ENCODE peak calls at places on chromosome 10, in seven cellular contexts. T is GM10248; F is CD4-positive, alpha-beta T cell; V is astrocyte of the spinal cord; P is brain microvascular endothelial cell; Z is left ventricle myocardium inferior; X is HFFc6. B is an unnamed sample.

GRCh38 chr10:4069491-4069890 is 284.5 kb upstream of the KLF6 start:
- DNase-seq in T (no peak), F (no peak), V (peak; percentile 38), P (peak; percentile 75), Z (no peak), X (peak; percentile 51), B (no peak)

GRCh38 chr10:130719447-130719752 is 583.2 kb downstream of the GLRX3 start:
- DNase-seq in T (no peak), F (no peak), V (no peak), P (no peak), Z (no peak), X (no peak), B (no peak)

GRCh38 chr10:99905971-99906370 is 103.8 kb downstream of the DNMBP start:
- DNase-seq in T (no peak), F (no peak), V (no peak), P (no peak), Z (no peak), X (no peak), B (no peak)

GRCh38 chr10:104707602-104708160 is 66.6 kb downstream of the SORCS3 start:
- DNase-seq in T (no peak), F (no peak), V (no peak), P (no peak), Z (no peak), X (no peak), B (no peak)

GRCh38 chr10:68202965-68203358 is 29.0 kb downstream of the ATOH7 start:
- DNase-seq in T (no peak), F (no peak), V (peak; percentile 18), P (peak; percentile 59), Z (no peak), X (peak; percentile 75), B (no peak)

GRCh38 chr10:118594392-118595063 is 920 bp downstream of the PRLHR start:
- DNase-seq in T (peak; percentile 39), F (peak; percentile 19), V (peak; percentile 22), P (peak; percentile 14), Z (no peak), X (no peak), B (no peak)

GRCh38 chr10:32256613-32257437 is 90.1 kb downstream of the EPC1 start:
- DNase-seq in T (peak; percentile 79), F (peak; percentile 57), V (peak; percentile 40), P (peak; percentile 28), Z (peak; percentile 64), X (peak; percentile 18), B (no peak)

GRCh38 chr10:32979041-32979440 is 21.0 kb upstream of the ITGB1 start:
- DNase-seq in T (no peak), F (no peak), V (no peak), P (no peak), Z (no peak), X (no peak), B (no peak)

GRCh38 chr10:24207781-24208611 is 942 bp upstream of the KIAA1217 start:
- DNase-seq in T (no peak), F (no peak), V (peak; percentile 42), P (no peak), Z (peak; percentile 35), X (no peak), B (no peak)

GRCh38 chr10:43892062-43892765 is 243.5 kb upstream of the ZNF32 start:
- DNase-seq in T (no peak), F (no peak), V (no peak), P (peak; percentile 62), Z (no peak), X (peak; percentile 41), B (no peak)

GRCh38 chr10:17802966-17803365 is 6.2 kb upstream of the MRC1 start:
- DNase-seq in T (no peak), F (no peak), V (peak; percentile 18), P (peak; percentile 57), Z (no peak), X (no peak), B (no peak)

GRCh38 chr10:75655791-75656451 is 224.5 kb downstream of the LRMDA start:
- DNase-seq in T (no peak), F (no peak), V (peak; percentile 72), P (peak; percentile 5), Z (no peak), X (no peak), B (no peak)

GRCh38 chr10:13078912-13079775 is 20.8 kb upstream of the OPTN start:
- DNase-seq in T (no peak), F (no peak), V (no peak), P (no peak), Z (no peak), X (no peak), B (no peak)

GRCh38 chr10:3785251-3785848 is 341 bp upstream of the KLF6 start:
- DNase-seq in T (peak; percentile 100), F (peak; percentile 99), V (peak; percentile 99), P (peak; percentile 98), Z (peak; percentile 99), X (peak; percentile 97), B (peak; percentile 98)

GRCh38 chr10:4215485-4215884 is 430.5 kb upstream of the KLF6 start:
- DNase-seq in T (no peak), F (no peak), V (no peak), P (no peak), Z (no peak), X (no peak), B (no peak)

GRCh38 chr10:10126231-10126630 is 891.4 kb upstream of the CELF2 start:
- DNase-seq in T (no peak), F (no peak), V (no peak), P (no peak), Z (no peak), X (no peak), B (no peak)

GRCh38 chr10:123573236-123574147 is 92.7 kb upstream of the GPR26 start:
- DNase-seq in T (peak; percentile 66), F (peak; percentile 19), V (no peak), P (peak; percentile 6), Z (peak; percentile 21), X (peak; percentile 45), B (no peak)

GRCh38 chr10:9188022-9188810 is 1133.7 kb downstream of the GATA3 start:
- DNase-seq in T (no peak), F (no peak), V (no peak), P (no peak), Z (no peak), X (peak; percentile 71), B (no peak)

GRCh38 chr10:89147256-89147655 is 59.9 kb downstream of the CH25H start:
- DNase-seq in T (no peak), F (no peak), V (peak; percentile 86), P (peak; percentile 13), Z (no peak), X (peak; percentile 83), B (no peak)

GRCh38 chr10:33334839-33335549 is 527 bp upstream of the NRP1 start:
- DNase-seq in T (peak; percentile 26), F (no peak), V (peak; percentile 94), P (peak; percentile 84), Z (peak; percentile 83), X (peak; percentile 79), B (peak; percentile 92)

GRCh38 chr10:75922435-75922834 is 491.0 kb downstream of the LRMDA start:
- DNase-seq in T (no peak), F (no peak), V (no peak), P (no peak), Z (no peak), X (no peak), B (no peak)

GRCh38 chr10:61078542-61078941 is 134.6 kb upstream of the RHOBTB1 start:
- DNase-seq in T (no peak), F (no peak), V (no peak), P (no peak), Z (no peak), X (no peak), B (no peak)

GRCh38 chr10:13206546-13207443 is 27.4 kb downstream of the UCMA start:
- DNase-seq in T (no peak), F (no peak), V (peak; percentile 55), P (peak; percentile 26), Z (no peak), X (peak; percentile 29), B (no peak)

GRCh38 chr10:73911553-73912004 is 647 bp downstream of the PLAU start:
- DNase-seq in T (no peak), F (no peak), V (no peak), P (no peak), Z (no peak), X (no peak), B (no peak)
- TF ChIP-seq CTCF in T (no peak), F (no peak), V (no peak), P (peak; percentile 11), Z (no peak), X (no peak), B (no peak)

DNA sequence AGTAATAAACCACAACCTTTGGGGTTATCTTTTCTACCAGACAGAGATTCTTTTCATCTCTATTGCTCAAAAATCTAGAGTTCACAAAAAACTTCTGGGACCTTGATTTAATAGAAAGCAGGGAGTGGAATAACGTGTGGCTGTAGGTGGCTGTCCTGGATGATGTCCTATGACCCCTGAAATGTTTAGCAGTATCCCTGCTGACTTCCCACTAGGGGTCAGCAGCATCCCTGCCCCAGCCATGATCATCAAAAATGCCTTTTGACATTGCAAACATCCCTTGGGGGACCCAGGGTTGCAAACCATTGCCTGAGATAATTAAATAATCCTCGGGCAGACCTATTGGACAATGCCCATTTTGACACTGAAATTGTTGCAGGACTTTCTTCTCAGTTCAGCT is 177.1 kb downstream of the USP6NL start:
- DNase-seq in T (peak; percentile 66), F (no peak), V (no peak), P (no peak), Z (no peak), X (no peak), B (no peak)
- TF ChIP-seq CTCF in T (peak; percentile 49), F (no peak), V (peak; percentile 19), P (peak; percentile 50), Z (no peak), X (peak; percentile 48), B (peak; percentile 48)

DNA sequence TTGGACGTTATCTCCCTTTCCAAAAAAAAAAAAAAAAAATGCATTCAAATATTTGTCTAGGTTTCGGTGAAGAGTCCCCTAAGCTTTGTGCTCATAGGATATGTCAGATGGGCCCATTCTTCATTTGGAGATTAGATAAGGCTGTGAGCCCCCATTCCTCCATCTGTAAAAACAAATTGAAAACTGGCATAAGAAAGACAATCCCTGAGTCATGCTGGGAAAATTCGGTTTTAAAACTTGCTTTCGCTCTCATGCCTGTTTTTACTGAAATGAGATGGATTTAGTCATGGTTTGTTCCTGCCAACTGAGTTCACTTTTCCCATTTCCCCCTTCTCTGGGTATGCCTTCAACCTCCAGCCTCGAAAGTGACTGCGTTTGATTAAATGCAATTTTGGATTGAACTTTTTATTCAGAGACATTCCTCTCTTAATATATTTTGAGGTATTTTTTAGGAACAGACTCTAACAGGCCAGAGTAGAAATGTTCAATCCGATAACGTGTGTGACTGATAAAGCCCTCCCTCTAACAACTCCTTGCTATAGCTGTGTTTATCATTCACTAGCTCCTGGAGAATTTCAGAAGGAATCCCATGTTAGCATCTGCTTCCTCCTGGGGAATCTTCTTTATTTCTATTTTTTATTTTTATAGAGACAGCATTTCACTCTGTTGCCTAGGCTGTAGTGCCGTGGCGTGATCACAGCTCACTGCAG is 190.9 kb upstream of the LYZL2 start:
- DNase-seq in T (no peak), F (no peak), V (peak; percentile 90), P (peak; percentile 86), Z (no peak), X (peak; percentile 74), B (no peak)
- TF ChIP-seq CTCF in T (no peak), F (no peak), V (no peak), P (no peak), Z (no peak), X (no peak), B (no peak)

DNA sequence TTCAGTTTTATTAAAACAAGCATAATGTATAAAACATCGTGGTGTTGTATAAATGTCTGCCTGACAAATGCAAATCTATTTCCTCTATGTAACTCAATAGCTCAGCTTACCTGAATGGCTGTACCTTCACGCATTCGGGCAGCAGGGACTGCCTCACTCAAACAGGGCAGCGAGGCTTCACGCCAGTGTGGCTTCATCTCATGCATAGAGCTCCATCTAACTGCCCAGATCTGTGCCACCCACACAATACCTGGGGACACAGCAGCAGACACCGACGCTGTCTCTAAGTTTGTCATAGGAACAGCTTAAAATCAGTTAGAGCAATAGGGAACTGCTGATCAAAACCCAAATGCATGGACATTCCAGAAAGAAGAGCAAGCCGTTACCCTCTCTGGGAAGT is 182.8 kb upstream of the ANKRD30A start:
- DNase-seq in T (no peak), F (no peak), V (no peak), P (no peak), Z (no peak), X (no peak), B (no peak)
- TF ChIP-seq CTCF in T (no peak), F (no peak), V (no peak), P (no peak), Z (no peak), X (no peak), B (no peak)